ENCODE peak calls at places on chromosomes 6 and 20, in nine cellular contexts. H, O, I, L, Q, N, K, G and X are unnamed samples.

GRCh38 chr6:26501482-26501986 is 1.4 kb downstream of the BTN1A1 start:
- DNase-seq in H (peak; percentile 2), O (no peak), I (peak; percentile 12), L (peak; percentile 54), Q (peak; percentile 26), N (no peak), K (no peak), G (no peak), X (peak; percentile 44)

GRCh38 chr6:25958700-25959162 is 3.9 kb upstream of the TRIM38 start:
- DNase-seq in H (no peak), O (peak; percentile 17), I (no peak), L (no peak), Q (no peak), N (no peak), K (no peak), G (no peak), X (no peak)

GRCh38 chr6:149766156-149766768 is 16.7 kb downstream of the PCMT1 start:
- DNase-seq in H (no peak), O (no peak), I (peak; percentile 94), L (peak; percentile 60), Q (no peak), N (no peak), K (no peak), G (peak; percentile 33), X (no peak)

GRCh38 chr6:28134015-28134414 is 7.7 kb upstream of the ZKSCAN8 start:
- DNase-seq in H (no peak), O (peak; percentile 55), I (peak; percentile 50), L (peak; percentile 46), Q (no peak), N (peak; percentile 29), K (peak; percentile 52), G (peak; percentile 46), X (no peak)

GRCh38 chr6:31350973-31351733 is 5.8 kb downstream of the HLA-B start:
- DNase-seq in H (no peak), O (no peak), I (no peak), L (no peak), Q (no peak), N (no peak), K (no peak), G (no peak), X (no peak)

GRCh38 chr6:11848852-11849731 is 70.5 kb upstream of the ADTRP start:
- DNase-seq in H (no peak), O (no peak), I (peak; percentile 49), L (peak; percentile 80), Q (no peak), N (no peak), K (peak; percentile 57), G (peak; percentile 47), X (no peak)

GRCh38 chr6:11771473-11772048 is 7.0 kb downstream of the ADTRP start:
- DNase-seq in H (no peak), O (no peak), I (peak; percentile 77), L (no peak), Q (no peak), N (no peak), K (peak; percentile 30), G (peak; percentile 78), X (no peak)

GRCh38 chr20:36866681-36867485 is 9.1 kb upstream of the TLDC2 start:
- DNase-seq in H (no peak), O (peak; percentile 37), I (peak; percentile 56), L (peak; percentile 68), Q (no peak), N (no peak), K (peak; percentile 88), G (peak; percentile 41), X (no peak)

GRCh38 chr6:47483516-47483852 is 5.9 kb downstream of the CD2AP start:
- DNase-seq in H (no peak), O (no peak), I (no peak), L (no peak), Q (no peak), N (no peak), K (no peak), G (peak; percentile 3), X (no peak)

GRCh38 chr6:167688123-167688522 is 138.6 kb upstream of the AFDN start:
- DNase-seq in H (no peak), O (no peak), I (no peak), L (no peak), Q (no peak), N (no peak), K (no peak), G (no peak), X (no peak)

GRCh38 chr20:15654208-15654649 is 919.0 kb downstream of the KIF16B start:
- DNase-seq in H (no peak), O (peak; percentile 62), I (peak; percentile 51), L (peak; percentile 64), Q (no peak), N (peak; percentile 6), K (peak; percentile 73), G (peak; percentile 60), X (peak; percentile 75)

GRCh38 chr6:30570263-30570662 is 979 bp upstream of the ABCF1 start:
- DNase-seq in H (no peak), O (no peak), I (no peak), L (no peak), Q (no peak), N (no peak), K (no peak), G (no peak), X (no peak)

GRCh38 chr6:22536111-22536510 is 33.3 kb upstream of the HDGFL1 start:
- DNase-seq in H (no peak), O (no peak), I (no peak), L (no peak), Q (no peak), N (no peak), K (no peak), G (no peak), X (no peak)

GRCh38 chr20:57977141-57977540 is 251.3 kb downstream of the ANKRD60 start:
- DNase-seq in H (no peak), O (no peak), I (no peak), L (no peak), Q (no peak), N (no peak), K (no peak), G (no peak), X (no peak)

GRCh38 chr6:113690255-113690956 is 166.7 kb upstream of the MARCKS start:
- DNase-seq in H (no peak), O (no peak), I (peak; percentile 96), L (peak; percentile 89), Q (no peak), N (no peak), K (peak; percentile 91), G (peak; percentile 86), X (no peak)

GRCh38 chr20:49791165-49791564 is 21.5 kb upstream of the SLC9A8 start:
- DNase-seq in H (no peak), O (no peak), I (no peak), L (no peak), Q (no peak), N (no peak), K (no peak), G (no peak), X (no peak)

GRCh38 chr6:159682265-159682664 is 10.8 kb downstream of the SOD2 start:
- DNase-seq in H (no peak), O (no peak), I (peak; percentile 68), L (peak; percentile 41), Q (no peak), N (no peak), K (no peak), G (no peak), X (no peak)

GRCh38 chr20:63217706-63218105 is 1.8 kb upstream of the YTHDF1 start:
- DNase-seq in H (no peak), O (no peak), I (no peak), L (no peak), Q (no peak), N (no peak), K (no peak), G (no peak), X (no peak)

GRCh38 chr20:60453847-60454246 is 495.6 kb downstream of the CDH26 start:
- DNase-seq in H (no peak), O (peak; percentile 2), I (no peak), L (no peak), Q (no peak), N (no peak), K (no peak), G (no peak), X (peak; percentile 60)

GRCh38 chr20:50731930-50732690 is 730 bp downstream of the PARD6B start:
- DNase-seq in H (no peak), O (peak; percentile 33), I (no peak), L (peak; percentile 51), Q (no peak), N (no peak), K (peak; percentile 67), G (no peak), X (no peak)

GRCh38 chr6:14896475-14896874 is 349.4 kb upstream of the JARID2 start:
- DNase-seq in H (no peak), O (no peak), I (no peak), L (no peak), Q (no peak), N (no peak), K (no peak), G (no peak), X (no peak)

GRCh38 chr6:151502499-151502898 is 8.7 kb downstream of the CCDC170 start:
- DNase-seq in H (no peak), O (no peak), I (peak; percentile 55), L (no peak), Q (no peak), N (peak; percentile 22), K (peak; percentile 60), G (peak; percentile 63), X (no peak)

GRCh38 chr6:109260126-109260525 is 122.1 kb downstream of the CD164 start:
- DNase-seq in H (no peak), O (no peak), I (peak; percentile 60), L (peak; percentile 41), Q (no peak), N (no peak), K (peak; percentile 63), G (peak; percentile 20), X (no peak)

GRCh38 chr6:169851641-169852503 is 100.5 kb downstream of the ERMARD start:
- DNase-seq in H (no peak), O (no peak), I (peak; percentile 63), L (peak; percentile 63), Q (no peak), N (no peak), K (no peak), G (peak; percentile 88), X (no peak)

GRCh38 chr20:31652917-31653385 is 15.2 kb downstream of the COX4I2 start:
- DNase-seq in H (no peak), O (no peak), I (peak; percentile 52), L (no peak), Q (no peak), N (no peak), K (no peak), G (no peak), X (no peak)

GRCh38 chr6:44245391-44245911 is 1.4 kb upstream of the HSP90AB1 start:
- DNase-seq in H (no peak), O (no peak), I (no peak), L (no peak), Q (no peak), N (no peak), K (no peak), G (no peak), X (no peak)

GRCh38 chr6:133240511-133241087 is 558 bp upstream of the EYA4 start:
- DNase-seq in H (no peak), O (no peak), I (peak; percentile 47), L (peak; percentile 61), Q (no peak), N (no peak), K (peak; percentile 3), G (peak; percentile 73), X (peak; percentile 60)

GRCh38 chr20:49987015-49987867 is 4.5 kb downstream of the SNAI1 start:
- DNase-seq in H (no peak), O (no peak), I (peak; percentile 45), L (no peak), Q (no peak), N (no peak), K (peak; percentile 68), G (peak; percentile 32), X (no peak)

GRCh38 chr6:1604347-1604990 is 5.2 kb upstream of the FOXC1 start:
- DNase-seq in H (peak; percentile 48), O (peak; percentile 57), I (peak; percentile 40), L (peak; percentile 88), Q (peak; percentile 77), N (no peak), K (peak; percentile 69), G (peak; percentile 50), X (peak; percentile 90)

GRCh38 chr20:39800548-39800947 is 838.4 kb downstream of the DHX35 start:
- DNase-seq in H (no peak), O (no peak), I (peak; percentile 34), L (peak; percentile 52), Q (no peak), N (no peak), K (peak; percentile 76), G (peak; percentile 48), X (no peak)

GRCh38 chr6:128725271-128726233 is 157.4 kb upstream of the LAMA2 start:
- DNase-seq in H (no peak), O (peak; percentile 20), I (peak; percentile 40), L (peak; percentile 67), Q (no peak), N (peak; percentile 41), K (peak; percentile 84), G (no peak), X (peak; percentile 37)